ENCODE peak calls at places on chromosomes 2 and 18, in six cellular contexts. Z, E, U, S, D and H are unnamed samples.
A peak's percentile ranks its signal among the peaks of the same experiment; 100 is the strongest.

GRCh38 chr2:3613524-3613905 is 18.6 kb downstream of the COLEC11 start:
- DNase-seq in Z (no peak), E (peak; percentile 19), U (no peak), S (no peak), D (no peak), H (no peak)

GRCh38 chr2:108829916-108830315 is 43.3 kb downstream of the CCDC138 start:
- DNase-seq in Z (no peak), E (no peak), U (no peak), S (no peak), D (no peak), H (no peak)

GRCh38 chr2:112183327-112184025 is 45.3 kb downstream of the FBLN7 start:
- DNase-seq in Z (no peak), E (no peak), U (no peak), S (no peak), D (no peak), H (no peak)

GRCh38 chr2:29398384-29399237 is 283.4 kb downstream of the CLIP4 start:
- DNase-seq in Z (no peak), E (no peak), U (no peak), S (peak; percentile 31), D (no peak), H (no peak)

GRCh38 chr18:78627546-78628315 is 351.9 kb upstream of the SALL3 start:
- DNase-seq in Z (no peak), E (no peak), U (no peak), S (no peak), D (no peak), H (no peak)

GRCh38 chr2:202574541-202574940 is 60.2 kb upstream of the FAM117B start:
- DNase-seq in Z (no peak), E (no peak), U (no peak), S (no peak), D (no peak), H (no peak)

GRCh38 chr18:12460874-12461273 is 53.1 kb downstream of the PRELID3A start:
- DNase-seq in Z (no peak), E (no peak), U (no peak), S (no peak), D (no peak), H (peak; percentile 48)

GRCh38 chr18:34773961-34774754 is 64.1 kb downstream of the DTNA start:
- DNase-seq in Z (no peak), E (peak; percentile 83), U (no peak), S (peak; percentile 48), D (no peak), H (peak; percentile 74)

GRCh38 chr2:219251656-219252055 is 1.4 kb upstream of the TUBA4B start:
- DNase-seq in Z (no peak), E (no peak), U (no peak), S (no peak), D (no peak), H (no peak)

GRCh38 chr2:151408788-151409600 is 708 bp upstream of the RIF1 start:
- DNase-seq in Z (no peak), E (no peak), U (no peak), S (no peak), D (no peak), H (no peak)

GRCh38 chr18:36309436-36310391 is 12.2 kb downstream of the FHOD3 start:
- DNase-seq in Z (no peak), E (peak; percentile 68), U (no peak), S (peak; percentile 27), D (no peak), H (no peak)

GRCh38 chr2:37656512-37657423 is 14.7 kb downstream of the CDC42EP3 start:
- DNase-seq in Z (no peak), E (no peak), U (peak; percentile 57), S (no peak), D (peak; percentile 36), H (no peak)

GRCh38 chr2:28469304-28469703 is 26.6 kb upstream of the PLB1 start:
- DNase-seq in Z (no peak), E (no peak), U (no peak), S (no peak), D (no peak), H (peak; percentile 30)

GRCh38 chr2:106030287-106031268 is 163.5 kb downstream of the UXS1 start:
- DNase-seq in Z (no peak), E (peak; percentile 73), U (no peak), S (peak; percentile 37), D (no peak), H (peak; percentile 36)

GRCh38 chr2:8576525-8577157 is 105.2 kb upstream of the ID2 start:
- DNase-seq in Z (no peak), E (no peak), U (peak; percentile 91), S (peak; percentile 64), D (peak; percentile 57), H (no peak)

GRCh38 chr18:48059363-48060109 is 129.1 kb upstream of the SMAD2 start:
- DNase-seq in Z (no peak), E (no peak), U (no peak), S (no peak), D (no peak), H (no peak)

GRCh38 chr2:196278491-196278911 is 107.1 kb upstream of the STK17B start:
- DNase-seq in Z (no peak), E (peak; percentile 18), U (no peak), S (no peak), D (no peak), H (no peak)

GRCh38 chr2:71462056-71462605 is 8.8 kb downstream of the DYSF start:
- DNase-seq in Z (no peak), E (no peak), U (no peak), S (no peak), D (no peak), H (no peak)

GRCh38 chr2:191905336-191905735 is 58.4 kb upstream of the CAVIN2 start:
- DNase-seq in Z (no peak), E (no peak), U (no peak), S (no peak), D (no peak), H (no peak)

GRCh38 chr2:55164534-55165104 is 67.5 kb downstream of the CLHC1 start:
- DNase-seq in Z (no peak), E (no peak), U (no peak), S (no peak), D (no peak), H (no peak)

GRCh38 chr2:26724004-26724750 is 31.7 kb downstream of the KCNK3 start:
- DNase-seq in Z (peak; percentile 68), E (peak; percentile 81), U (no peak), S (peak; percentile 88), D (no peak), H (peak; percentile 88)

GRCh38 chr2:162243305-162243693 is at the start of gene FAP:
- DNase-seq in Z (no peak), E (no peak), U (no peak), S (no peak), D (no peak), H (no peak)

GRCh38 chr2:99682280-99683060 is 192.7 kb upstream of the REV1 start:
- DNase-seq in Z (no peak), E (no peak), U (no peak), S (no peak), D (no peak), H (no peak)

GRCh38 chr2:23670245-23670592 is 256.7 kb downstream of the ATAD2B start:
- DNase-seq in Z (no peak), E (no peak), U (no peak), S (no peak), D (no peak), H (no peak)

GRCh38 chr2:215619022-215619958 is 183.4 kb upstream of the FN1 start:
- DNase-seq in Z (no peak), E (no peak), U (no peak), S (no peak), D (no peak), H (no peak)

GRCh38 chr2:145411493-145411892 is 891.6 kb upstream of the ZEB2 start:
- DNase-seq in Z (no peak), E (no peak), U (peak; percentile 97), S (no peak), D (peak; percentile 65), H (no peak)

GRCh38 chr2:71715951-71716696 is 262.8 kb downstream of the DYSF start:
- DNase-seq in Z (no peak), E (no peak), U (no peak), S (no peak), D (no peak), H (no peak)

GRCh38 chr2:96142217-96143113 is 2.8 kb downstream of the DUSP2 start:
- DNase-seq in Z (peak; percentile 37), E (peak; percentile 47), U (peak; percentile 70), S (no peak), D (peak; percentile 73), H (no peak)

GRCh38 chr2:60811491-60812370 is 55.7 kb downstream of the PAPOLG start:
- DNase-seq in Z (no peak), E (no peak), U (no peak), S (no peak), D (no peak), H (no peak)

GRCh38 chr2:59726226-59726800 is 827.1 kb downstream of the BCL11A start:
- DNase-seq in Z (no peak), E (no peak), U (no peak), S (no peak), D (no peak), H (no peak)

GRCh38 chr2:127537644-127538043 is 2.2 kb downstream of the MYO7B start:
- DNase-seq in Z (no peak), E (no peak), U (no peak), S (no peak), D (no peak), H (no peak)
- H3K4me3 ChIP-seq in Z (no peak overlapping the region), E (no peak overlapping the region), U (no peak overlapping the region), S (no peak overlapping the region), D (peak overlapping the region; percentile 63), H (no peak overlapping the region)

GRCh38 chr2:36477315-36477714 is 120.7 kb downstream of the FEZ2 start:
- DNase-seq in Z (no peak), E (no peak), U (peak; percentile 31), S (no peak), D (no peak), H (no peak)
- H3K27ac ChIP-seq in Z (peak overlapping the region; percentile 39), E (peak overlapping the region; percentile 23), U (no peak overlapping the region), S (no peak overlapping the region), D (no peak overlapping the region), H (no peak overlapping the region)

GRCh38 chr2:68237976-68238580 is 14.3 kb downstream of the PPP3R1 start:
- DNase-seq in Z (no peak), E (no peak), U (no peak), S (no peak), D (no peak), H (no peak)
- H3K4me1 ChIP-seq in Z (peaks cover 84% of the 10 kb centered on the region), E (peaks cover 87% of the 10 kb centered on the region), U (peaks cover 22% of the 10 kb centered on the region), S (peaks cover 51% of the 10 kb centered on the region), D (peaks cover 6% of the 10 kb centered on the region), H (peaks cover 5% of the 10 kb centered on the region)

DNA sequence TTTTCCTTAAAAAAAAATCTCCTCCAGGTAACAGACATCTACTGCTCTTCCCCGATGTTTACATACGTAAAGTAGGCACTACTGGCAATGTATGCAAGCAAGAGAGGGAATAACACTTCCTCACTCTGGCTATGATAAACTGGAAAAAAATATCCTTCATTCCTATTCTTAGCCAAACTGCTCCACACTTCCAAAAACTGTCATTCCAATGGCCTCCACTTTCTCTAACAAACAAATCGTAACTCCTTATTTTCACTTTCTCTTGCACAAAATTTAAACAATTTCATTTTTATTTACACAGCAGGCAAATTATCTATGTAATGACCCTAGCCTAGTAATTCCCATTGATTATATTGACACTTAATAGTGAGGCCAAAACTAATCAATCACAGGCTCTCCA is 184.4 kb downstream of the TCF4 start:
- DNase-seq in Z (no peak), E (no peak), U (no peak), S (no peak), D (no peak), H (no peak)
- H3K4me3 ChIP-seq in Z (peak overlapping the region; percentile 36), E (peak overlapping the region; percentile 64), U (no peak overlapping the region), S (no peak overlapping the region), D (peak overlapping the region; percentile 28), H (peak overlapping the region; percentile 55)